ENCODE peak calls at places on chromosomes 7 and 10, in six cellular contexts. One of them, this sample, is unnamed.
A peak's percentile ranks its signal among the peaks of the same experiment; 100 is the strongest.

GRCh38 chr10:98790817-98791216 is 344.1 kb upstream of the HPS1 start:
- DNase-seq in T-helper 9 cell: no peak
- DNase-seq in GM10248: peak; percentile 22
- DNase-seq in activated CD4-positive, alpha-beta T cell treated with anti-CD3 and anti-CD28 coated beads, Interleukin-2, amount 50 U/mL, for 24 hours: no peak
- DNase-seq in activated gamma-delta T cell treated with Interleukin-2 at 50 U/mL for 16 hours: no peak
- DNase-seq in stimulated activated CD4-positive, alpha-beta T cell treated with anti-CD3 and anti-CD28 coated beads, Interleukin-2, amount 100 ng/mL, for 48 hours: no peak
- DNase-seq in this sample: no peak

GRCh38 chr7:145082366-145083240 is 246.8 kb upstream of the TPK1 start:
- DNase-seq in T-helper 9 cell: no peak
- DNase-seq in GM10248: no peak
- DNase-seq in activated CD4-positive, alpha-beta T cell treated with anti-CD3 and anti-CD28 coated beads, Interleukin-2, amount 50 U/mL, for 24 hours: no peak
- DNase-seq in activated gamma-delta T cell treated with Interleukin-2 at 50 U/mL for 16 hours: no peak
- DNase-seq in stimulated activated CD4-positive, alpha-beta T cell treated with anti-CD3 and anti-CD28 coated beads, Interleukin-2, amount 100 ng/mL, for 48 hours: no peak
- DNase-seq in this sample: no peak

GRCh38 chr7:3493499-3493898 is 192.4 kb downstream of the SDK1 start:
- DNase-seq in T-helper 9 cell: no peak
- DNase-seq in GM10248: no peak
- DNase-seq in activated CD4-positive, alpha-beta T cell treated with anti-CD3 and anti-CD28 coated beads, Interleukin-2, amount 50 U/mL, for 24 hours: no peak
- DNase-seq in activated gamma-delta T cell treated with Interleukin-2 at 50 U/mL for 16 hours: no peak
- DNase-seq in stimulated activated CD4-positive, alpha-beta T cell treated with anti-CD3 and anti-CD28 coated beads, Interleukin-2, amount 100 ng/mL, for 48 hours: no peak
- DNase-seq in this sample: no peak

GRCh38 chr10:120607710-120608703 is 151.0 kb downstream of the PLPP4 start:
- DNase-seq in T-helper 9 cell: no peak
- DNase-seq in GM10248: no peak
- DNase-seq in activated CD4-positive, alpha-beta T cell treated with anti-CD3 and anti-CD28 coated beads, Interleukin-2, amount 50 U/mL, for 24 hours: no peak
- DNase-seq in activated gamma-delta T cell treated with Interleukin-2 at 50 U/mL for 16 hours: no peak
- DNase-seq in stimulated activated CD4-positive, alpha-beta T cell treated with anti-CD3 and anti-CD28 coated beads, Interleukin-2, amount 100 ng/mL, for 48 hours: no peak
- DNase-seq in this sample: no peak

GRCh38 chr10:62426600-62426999 is 52.4 kb downstream of the ZNF365 start:
- DNase-seq in T-helper 9 cell: no peak
- DNase-seq in GM10248: no peak
- DNase-seq in activated CD4-positive, alpha-beta T cell treated with anti-CD3 and anti-CD28 coated beads, Interleukin-2, amount 50 U/mL, for 24 hours: no peak
- DNase-seq in activated gamma-delta T cell treated with Interleukin-2 at 50 U/mL for 16 hours: no peak
- DNase-seq in stimulated activated CD4-positive, alpha-beta T cell treated with anti-CD3 and anti-CD28 coated beads, Interleukin-2, amount 100 ng/mL, for 48 hours: no peak
- DNase-seq in this sample: no peak

GRCh38 chr7:1124164-1124563 is 35.8 kb downstream of the ZFAND2A start:
- DNase-seq in T-helper 9 cell: no peak
- DNase-seq in GM10248: no peak
- DNase-seq in activated CD4-positive, alpha-beta T cell treated with anti-CD3 and anti-CD28 coated beads, Interleukin-2, amount 50 U/mL, for 24 hours: no peak
- DNase-seq in activated gamma-delta T cell treated with Interleukin-2 at 50 U/mL for 16 hours: no peak
- DNase-seq in stimulated activated CD4-positive, alpha-beta T cell treated with anti-CD3 and anti-CD28 coated beads, Interleukin-2, amount 100 ng/mL, for 48 hours: no peak
- DNase-seq in this sample: no peak

GRCh38 chr10:7811000-7811399 is 7.3 kb upstream of the TAF3 start:
- DNase-seq in T-helper 9 cell: no peak
- DNase-seq in GM10248: no peak
- DNase-seq in activated CD4-positive, alpha-beta T cell treated with anti-CD3 and anti-CD28 coated beads, Interleukin-2, amount 50 U/mL, for 24 hours: no peak
- DNase-seq in activated gamma-delta T cell treated with Interleukin-2 at 50 U/mL for 16 hours: no peak
- DNase-seq in stimulated activated CD4-positive, alpha-beta T cell treated with anti-CD3 and anti-CD28 coated beads, Interleukin-2, amount 100 ng/mL, for 48 hours: no peak
- DNase-seq in this sample: no peak

GRCh38 chr7:40329601-40330153 is 194.9 kb downstream of the SUGCT start:
- DNase-seq in T-helper 9 cell: no peak
- DNase-seq in GM10248: peak; percentile 54
- DNase-seq in activated CD4-positive, alpha-beta T cell treated with anti-CD3 and anti-CD28 coated beads, Interleukin-2, amount 50 U/mL, for 24 hours: no peak
- DNase-seq in activated gamma-delta T cell treated with Interleukin-2 at 50 U/mL for 16 hours: no peak
- DNase-seq in stimulated activated CD4-positive, alpha-beta T cell treated with anti-CD3 and anti-CD28 coated beads, Interleukin-2, amount 100 ng/mL, for 48 hours: no peak
- DNase-seq in this sample: no peak

GRCh38 chr7:128812514-128813168 is 17.6 kb upstream of the FLNC start:
- DNase-seq in T-helper 9 cell: no peak
- DNase-seq in GM10248: no peak
- DNase-seq in activated CD4-positive, alpha-beta T cell treated with anti-CD3 and anti-CD28 coated beads, Interleukin-2, amount 50 U/mL, for 24 hours: no peak
- DNase-seq in activated gamma-delta T cell treated with Interleukin-2 at 50 U/mL for 16 hours: no peak
- DNase-seq in stimulated activated CD4-positive, alpha-beta T cell treated with anti-CD3 and anti-CD28 coated beads, Interleukin-2, amount 100 ng/mL, for 48 hours: no peak
- DNase-seq in this sample: no peak

GRCh38 chr7:139043823-139044812 is 8.3 kb upstream of the ZC3HAV1L start:
- DNase-seq in T-helper 9 cell: peak; percentile 64
- DNase-seq in GM10248: no peak
- DNase-seq in activated CD4-positive, alpha-beta T cell treated with anti-CD3 and anti-CD28 coated beads, Interleukin-2, amount 50 U/mL, for 24 hours: peak; percentile 40
- DNase-seq in activated gamma-delta T cell treated with Interleukin-2 at 50 U/mL for 16 hours: peak; percentile 83
- DNase-seq in stimulated activated CD4-positive, alpha-beta T cell treated with anti-CD3 and anti-CD28 coated beads, Interleukin-2, amount 100 ng/mL, for 48 hours: peak; percentile 55
- DNase-seq in this sample: no peak

GRCh38 chr10:71963756-71964668 is at the start of gene CHST3:
- DNase-seq in T-helper 9 cell: no peak
- DNase-seq in GM10248: peak; percentile 32
- DNase-seq in activated CD4-positive, alpha-beta T cell treated with anti-CD3 and anti-CD28 coated beads, Interleukin-2, amount 50 U/mL, for 24 hours: no peak
- DNase-seq in activated gamma-delta T cell treated with Interleukin-2 at 50 U/mL for 16 hours: no peak
- DNase-seq in stimulated activated CD4-positive, alpha-beta T cell treated with anti-CD3 and anti-CD28 coated beads, Interleukin-2, amount 100 ng/mL, for 48 hours: no peak
- DNase-seq in this sample: peak; percentile 35

GRCh38 chr10:24331457-24331856 is 122.5 kb downstream of the KIAA1217 start:
- DNase-seq in T-helper 9 cell: no peak
- DNase-seq in GM10248: no peak
- DNase-seq in activated CD4-positive, alpha-beta T cell treated with anti-CD3 and anti-CD28 coated beads, Interleukin-2, amount 50 U/mL, for 24 hours: no peak
- DNase-seq in activated gamma-delta T cell treated with Interleukin-2 at 50 U/mL for 16 hours: no peak
- DNase-seq in stimulated activated CD4-positive, alpha-beta T cell treated with anti-CD3 and anti-CD28 coated beads, Interleukin-2, amount 100 ng/mL, for 48 hours: no peak
- DNase-seq in this sample: no peak

GRCh38 chr7:117157121-117157870 is 165.6 kb downstream of the WNT2 start:
- DNase-seq in T-helper 9 cell: no peak
- DNase-seq in GM10248: no peak
- DNase-seq in activated CD4-positive, alpha-beta T cell treated with anti-CD3 and anti-CD28 coated beads, Interleukin-2, amount 50 U/mL, for 24 hours: no peak
- DNase-seq in activated gamma-delta T cell treated with Interleukin-2 at 50 U/mL for 16 hours: no peak
- DNase-seq in stimulated activated CD4-positive, alpha-beta T cell treated with anti-CD3 and anti-CD28 coated beads, Interleukin-2, amount 100 ng/mL, for 48 hours: no peak
- DNase-seq in this sample: no peak

This sample was measured in progenitor cell of endocrine pancreas.